ENCODE peak calls at places on chromosomes 16 and 17, in four cellular contexts. Q is keratinocyte, E is colonic mucosa, R is IMR-90. Z is an unnamed sample.

GRCh38 chr17:48548687-48549621 is 4.0 kb upstream of the HOXB2 start:
- DNase-seq in Q (no peak), E (no peak), R (peak), Z (no peak)

GRCh38 chr16:81745704-81746558 is 33.2 kb upstream of the PLCG2 start:
- DNase-seq in Q (no peak), E (peak), R (peak), Z (no peak)

GRCh38 chr17:19248923-19249574 is 11.9 kb downstream of the EPN2 start:
- DNase-seq in Q (no peak), E (no peak), R (peak), Z (no peak)

GRCh38 chr17:13484020-13484419 is 117.7 kb downstream of the HS3ST3A1 start:
- DNase-seq in Q (no peak), E (no peak), R (peak), Z (no peak)

GRCh38 chr17:57567278-57567677 is 177.8 kb downstream of the CCDC182 start:
- DNase-seq in Q (no peak), E (no peak), R (no peak), Z (no peak)

GRCh38 chr17:14688134-14688533 is 387.3 kb downstream of the HS3ST3B1 start:
- DNase-seq in Q (no peak), E (no peak), R (no peak), Z (no peak)

GRCh38 chr16:57889960-57890751 is 80.8 kb downstream of the CNGB1 start:
- DNase-seq in Q (no peak), E (peak), R (peak), Z (no peak)

GRCh38 chr16:14196539-14196938 is 125.4 kb downstream of the MRTFB start:
- DNase-seq in Q (no peak), E (no peak), R (no peak), Z (no peak)

GRCh38 chr16:1308036-1308976 is 1.1 kb upstream of the UBE2I start:
- DNase-seq in Q (peak), E (no peak), R (peak), Z (no peak)

DNA sequence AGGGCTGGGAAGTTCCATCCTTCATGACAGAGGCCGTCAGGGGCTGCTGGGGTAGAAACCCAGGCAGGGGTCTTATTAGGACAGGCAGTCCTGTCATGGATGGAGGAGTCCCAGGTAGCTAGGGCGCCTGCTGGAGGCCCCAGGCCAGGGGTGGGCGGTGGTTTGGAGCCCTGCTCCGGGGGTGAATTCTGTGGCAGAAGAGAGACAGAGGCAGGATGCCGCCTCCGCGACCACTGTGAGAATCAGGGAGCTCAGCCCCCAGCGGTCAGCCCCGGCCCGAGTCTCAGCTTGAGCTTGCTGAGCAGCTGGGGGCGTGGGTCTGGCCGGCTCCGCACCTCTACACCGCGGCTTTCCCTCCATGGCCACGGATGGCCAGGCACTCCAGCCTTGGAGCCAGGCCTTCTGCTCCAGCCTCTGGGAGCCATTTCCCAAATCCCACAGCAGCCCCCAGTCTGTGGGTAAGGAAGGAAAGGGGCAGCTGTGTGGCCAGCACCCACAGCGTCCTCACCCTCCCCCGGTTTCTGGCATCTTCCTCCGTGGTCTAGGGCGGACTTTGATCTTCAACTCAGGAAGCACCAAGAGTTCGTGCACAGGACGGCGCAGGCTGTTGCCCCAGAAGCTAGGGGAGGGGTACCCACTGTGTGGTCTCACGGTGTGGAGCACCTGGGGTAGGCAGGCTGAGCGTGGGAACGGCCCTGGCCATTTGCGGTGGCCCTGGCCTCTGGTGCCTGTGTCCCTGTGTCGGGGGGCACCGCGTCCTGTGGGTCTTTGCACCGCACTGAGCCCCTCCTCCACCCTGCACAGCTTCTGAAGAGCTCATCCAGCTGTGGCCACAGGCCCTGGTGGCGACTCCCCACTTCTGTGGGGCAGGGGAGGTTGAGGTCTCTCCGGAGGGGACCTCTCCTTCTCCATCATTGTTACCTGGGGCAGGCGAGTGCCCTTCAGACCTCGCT is 14.1 kb downstream of the CD7 start:
- DNase-seq in Q (no peak), E (no peak), R (no peak), Z (no peak)
- H3K9ac ChIP-seq in Q (no peak), E (no peak), R (no peak), Z (no peak)

GRCh38 chr17:82684207-82684903 is 14.1 kb downstream of the RAB40B start:
- DNase-seq in Q (no peak), E (peak), R (no peak), Z (no peak)
- H3K9ac ChIP-seq in Q (no peak), E (peak), R (no peak), Z (no peak)

GRCh38 chr17:3549610-3550162 is 7.9 kb downstream of the TRPV3 start:
- DNase-seq in Q (no peak), E (no peak), R (no peak), Z (no peak)

GRCh38 chr17:3545151-3545550 is 12.5 kb downstream of the TRPV3 start:
- DNase-seq in Q (no peak), E (no peak), R (no peak), Z (no peak)

GRCh38 chr17:3546997-3547396 is 10.6 kb downstream of the TRPV3 start:
- DNase-seq in Q (no peak), E (no peak), R (no peak), Z (no peak)

GRCh38 chr17:3546521-3546920 is 11.1 kb downstream of the TRPV3 start:
- DNase-seq in Q (no peak), E (no peak), R (no peak), Z (no peak)

GRCh38 chr17:3547628-3548027 is 10.0 kb downstream of the TRPV3 start:
- DNase-seq in Q (no peak), E (no peak), R (no peak), Z (no peak)
- H3K9ac ChIP-seq in Q (no peak), E (no peak), R (no peak), Z (no peak)

GRCh38 chr17:75642221-75643032 is 9.2 kb downstream of the SMIM5 start:
- DNase-seq in Q (no peak), E (peak), R (no peak), Z (no peak)

GRCh38 chr17:75645501-75645888 is 12.3 kb downstream of the SMIM5 start:
- DNase-seq in Q (peak), E (peak), R (no peak), Z (no peak)

GRCh38 chr17:75640556-75641119 is 7.4 kb downstream of the SMIM5 start:
- DNase-seq in Q (no peak), E (no peak), R (no peak), Z (no peak)

GRCh38 chr17:75641343-75641742 is 8.1 kb downstream of the SMIM5 start:
- DNase-seq in Q (no peak), E (no peak), R (no peak), Z (no peak)

DNA sequence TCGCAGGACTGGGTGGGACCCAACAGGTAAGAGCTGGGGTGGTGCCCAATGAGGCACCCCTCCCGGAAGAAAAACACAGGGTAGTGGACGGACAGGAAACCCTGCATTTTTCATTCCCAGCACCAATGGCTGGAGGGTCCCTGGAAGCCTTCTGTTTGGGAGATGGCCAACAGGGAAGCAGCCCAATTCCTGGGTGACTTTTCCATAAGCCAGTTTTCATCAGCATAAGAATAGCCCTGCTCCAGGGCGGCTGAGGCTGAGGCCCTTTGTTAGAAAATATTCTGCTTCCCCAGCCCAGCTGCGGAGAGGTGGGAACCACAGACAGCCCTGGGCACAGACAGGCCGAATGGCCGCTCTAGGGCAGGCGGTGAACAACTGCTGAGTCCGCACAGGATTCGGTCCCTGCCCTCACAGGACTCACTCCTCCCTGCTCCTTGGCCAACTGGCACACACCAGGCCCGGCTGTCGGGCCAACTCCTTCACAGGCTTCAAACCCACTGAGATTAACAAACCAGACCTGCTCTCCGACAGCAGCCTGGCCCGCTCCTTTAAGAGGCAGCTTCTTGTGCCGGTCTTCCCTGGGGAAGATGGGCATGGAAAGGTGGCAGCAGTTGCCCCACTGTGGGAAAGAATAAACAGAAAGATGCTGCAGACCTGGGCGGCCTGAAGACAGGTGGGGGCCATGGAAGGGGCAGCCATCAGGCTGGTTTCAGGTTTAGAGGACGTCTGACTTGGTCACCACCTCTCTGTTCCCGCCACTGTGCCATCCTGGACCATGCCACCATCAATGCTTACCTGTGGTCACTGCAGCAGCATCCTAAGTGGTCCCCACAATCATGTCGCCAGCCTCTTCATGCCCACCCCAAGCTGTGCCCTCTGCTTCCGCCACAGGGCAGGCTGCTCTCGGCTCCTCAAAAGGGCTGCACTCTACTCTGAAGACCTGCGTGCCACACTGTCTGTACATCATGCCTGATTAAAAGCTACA is 10.1 kb downstream of the SMIM5 start:
- DNase-seq in Q (no peak), E (peak), R (no peak), Z (no peak)
- H3K9ac ChIP-seq in Q (peak), E (peak), R (no peak), Z (no peak)

GRCh38 chr17:36945160-36945559 is 3.6 kb upstream of the AATF start:
- DNase-seq in Q (no peak), E (no peak), R (no peak), Z (no peak)

GRCh38 chr17:36942631-36943125 is 5.4 kb downstream of the LHX1 start:
- DNase-seq in Q (no peak), E (no peak), R (no peak), Z (no peak)

GRCh38 chr17:36942031-36942599 is 4.8 kb downstream of the LHX1 start:
- DNase-seq in Q (no peak), E (no peak), R (no peak), Z (no peak)

GRCh38 chr17:36944488-36945040 is 4.2 kb upstream of the AATF start:
- DNase-seq in Q (no peak), E (no peak), R (no peak), Z (no peak)

GRCh38 chr17:36943250-36944220 is 5.2 kb upstream of the AATF start:
- DNase-seq in Q (no peak), E (no peak), R (no peak), Z (no peak)
- H3K9ac ChIP-seq in Q (no peak), E (no peak), R (no peak), Z (no peak)

GRCh38 chr17:31692632-31693031 is 166.4 kb downstream of the COPRS start:
- DNase-seq in Q (no peak), E (no peak), R (no peak), Z (no peak)
- H3K9ac ChIP-seq in Q (no peak), E (no peak), R (no peak), Z (no peak)

GRCh38 chr17:3917391-3917931 is 1.2 kb upstream of the P2RX1 start:
- DNase-seq in Q (no peak), E (peak), R (peak), Z (no peak)
- H3K9ac ChIP-seq in Q (no peak), E (peak), R (no peak), Z (no peak)